ENCODE peak calls at places on chromosomes 16 and 17, in nine cellular contexts. One of them, this sample, is unnamed.

GRCh38 chr17:16880121-16880842 is 91.6 kb downstream of the TNFRSF13B start:
- DNase-seq in keratinocyte: no peak
- DNase-seq in AG10803: no peak
- DNase-seq in lower lobe of right lung: no peak
- DNase-seq in AG04450: no peak
- DNase-seq in fibroblast of the aortic adventitia: no peak
- DNase-seq in heart left ventricle: no peak
- DNase-seq in HL-60: no peak
- DNase-seq in left ventricle myocardium inferior: no peak
- DNase-seq in this sample: no peak

GRCh38 chr17:74803971-74804370 is 27.8 kb upstream of the NAT9 start:
- DNase-seq in keratinocyte: no peak
- DNase-seq in AG10803: no peak
- DNase-seq in lower lobe of right lung: no peak
- DNase-seq in AG04450: no peak
- DNase-seq in fibroblast of the aortic adventitia: no peak
- DNase-seq in heart left ventricle: no peak
- DNase-seq in HL-60: no peak
- DNase-seq in left ventricle myocardium inferior: no peak
- DNase-seq in this sample: no peak

GRCh38 chr17:32117399-32117798 is 24.9 kb upstream of the RHOT1 start:
- DNase-seq in keratinocyte: no peak
- DNase-seq in AG10803: no peak
- DNase-seq in lower lobe of right lung: no peak
- DNase-seq in AG04450: no peak
- DNase-seq in fibroblast of the aortic adventitia: no peak
- DNase-seq in heart left ventricle: no peak
- DNase-seq in HL-60: no peak
- DNase-seq in left ventricle myocardium inferior: no peak
- DNase-seq in this sample: no peak

GRCh38 chr16:19210175-19210924 is 42.3 kb downstream of the SYT17 start:
- DNase-seq in keratinocyte: no peak
- DNase-seq in AG10803: no peak
- DNase-seq in lower lobe of right lung: no peak
- DNase-seq in AG04450: peak
- DNase-seq in fibroblast of the aortic adventitia: no peak
- DNase-seq in heart left ventricle: no peak
- DNase-seq in HL-60: no peak
- DNase-seq in left ventricle myocardium inferior: no peak
- DNase-seq in this sample: no peak

GRCh38 chr16:85338638-85338982 is 226.3 kb upstream of the CIBAR2 start:
- DNase-seq in keratinocyte: no peak
- DNase-seq in AG10803: no peak
- DNase-seq in lower lobe of right lung: no peak
- DNase-seq in AG04450: no peak
- DNase-seq in fibroblast of the aortic adventitia: no peak
- DNase-seq in heart left ventricle: no peak
- DNase-seq in HL-60: no peak
- DNase-seq in left ventricle myocardium inferior: no peak
- DNase-seq in this sample: no peak

GRCh38 chr16:67562526-67562917 is at the start of gene CTCF:
- DNase-seq in keratinocyte: peak
- DNase-seq in AG10803: peak
- DNase-seq in lower lobe of right lung: peak
- DNase-seq in AG04450: no peak
- DNase-seq in fibroblast of the aortic adventitia: peak
- DNase-seq in heart left ventricle: peak
- DNase-seq in HL-60: peak
- DNase-seq in left ventricle myocardium inferior: peak
- DNase-seq in this sample: peak

GRCh38 chr17:76772842-76773521 is 35.1 kb downstream of the MFSD11 start:
- DNase-seq in keratinocyte: peak
- DNase-seq in AG10803: peak
- DNase-seq in lower lobe of right lung: no peak
- DNase-seq in AG04450: peak
- DNase-seq in fibroblast of the aortic adventitia: peak
- DNase-seq in heart left ventricle: no peak
- DNase-seq in HL-60: no peak
- DNase-seq in left ventricle myocardium inferior: no peak
- DNase-seq in this sample: peak

GRCh38 chr16:50248845-50249244 is 17.5 kb upstream of the ADCY7 start:
- DNase-seq in keratinocyte: no peak
- DNase-seq in AG10803: no peak
- DNase-seq in lower lobe of right lung: no peak
- DNase-seq in AG04450: no peak
- DNase-seq in fibroblast of the aortic adventitia: no peak
- DNase-seq in heart left ventricle: no peak
- DNase-seq in HL-60: no peak
- DNase-seq in left ventricle myocardium inferior: no peak
- DNase-seq in this sample: no peak

GRCh38 chr17:34571428-34572130 is 7.8 kb upstream of the TMEM132E start:
- DNase-seq in keratinocyte: no peak
- DNase-seq in AG10803: no peak
- DNase-seq in lower lobe of right lung: no peak
- DNase-seq in AG04450: no peak
- DNase-seq in fibroblast of the aortic adventitia: no peak
- DNase-seq in heart left ventricle: no peak
- DNase-seq in HL-60: no peak
- DNase-seq in left ventricle myocardium inferior: no peak
- DNase-seq in this sample: no peak

GRCh38 chr16:1194665-1195392 is 30.2 kb downstream of the TPSG1 start:
- DNase-seq in keratinocyte: no peak
- DNase-seq in AG10803: no peak
- DNase-seq in lower lobe of right lung: no peak
- DNase-seq in AG04450: no peak
- DNase-seq in fibroblast of the aortic adventitia: no peak
- DNase-seq in heart left ventricle: no peak
- DNase-seq in HL-60: no peak
- DNase-seq in left ventricle myocardium inferior: no peak
- DNase-seq in this sample: no peak

GRCh38 chr17:63460018-63460417 is 13.9 kb upstream of the CYB561 start:
- DNase-seq in keratinocyte: no peak
- DNase-seq in AG10803: no peak
- DNase-seq in lower lobe of right lung: no peak
- DNase-seq in AG04450: no peak
- DNase-seq in fibroblast of the aortic adventitia: no peak
- DNase-seq in heart left ventricle: no peak
- DNase-seq in HL-60: no peak
- DNase-seq in left ventricle myocardium inferior: no peak
- DNase-seq in this sample: no peak

GRCh38 chr17:61482467-61482866 is 30.2 kb downstream of the TBX4 start:
- DNase-seq in keratinocyte: no peak
- DNase-seq in AG10803: no peak
- DNase-seq in lower lobe of right lung: no peak
- DNase-seq in AG04450: no peak
- DNase-seq in fibroblast of the aortic adventitia: no peak
- DNase-seq in heart left ventricle: no peak
- DNase-seq in HL-60: no peak
- DNase-seq in left ventricle myocardium inferior: no peak
- DNase-seq in this sample: no peak

GRCh38 chr17:22507823-22508222 is 815.5 kb downstream of the KCNJ18 start:
- DNase-seq in keratinocyte: no peak
- DNase-seq in AG10803: no peak
- DNase-seq in lower lobe of right lung: no peak
- DNase-seq in AG04450: no peak
- DNase-seq in fibroblast of the aortic adventitia: no peak
- DNase-seq in heart left ventricle: no peak
- DNase-seq in HL-60: peak
- DNase-seq in left ventricle myocardium inferior: no peak
- DNase-seq in this sample: no peak

GRCh38 chr17:59607817-59608403 is 11.8 kb upstream of the CLTC start:
- DNase-seq in keratinocyte: no peak
- DNase-seq in AG10803: no peak
- DNase-seq in lower lobe of right lung: no peak
- DNase-seq in AG04450: no peak
- DNase-seq in fibroblast of the aortic adventitia: no peak
- DNase-seq in heart left ventricle: no peak
- DNase-seq in HL-60: peak
- DNase-seq in left ventricle myocardium inferior: no peak
- DNase-seq in this sample: no peak

DNA sequence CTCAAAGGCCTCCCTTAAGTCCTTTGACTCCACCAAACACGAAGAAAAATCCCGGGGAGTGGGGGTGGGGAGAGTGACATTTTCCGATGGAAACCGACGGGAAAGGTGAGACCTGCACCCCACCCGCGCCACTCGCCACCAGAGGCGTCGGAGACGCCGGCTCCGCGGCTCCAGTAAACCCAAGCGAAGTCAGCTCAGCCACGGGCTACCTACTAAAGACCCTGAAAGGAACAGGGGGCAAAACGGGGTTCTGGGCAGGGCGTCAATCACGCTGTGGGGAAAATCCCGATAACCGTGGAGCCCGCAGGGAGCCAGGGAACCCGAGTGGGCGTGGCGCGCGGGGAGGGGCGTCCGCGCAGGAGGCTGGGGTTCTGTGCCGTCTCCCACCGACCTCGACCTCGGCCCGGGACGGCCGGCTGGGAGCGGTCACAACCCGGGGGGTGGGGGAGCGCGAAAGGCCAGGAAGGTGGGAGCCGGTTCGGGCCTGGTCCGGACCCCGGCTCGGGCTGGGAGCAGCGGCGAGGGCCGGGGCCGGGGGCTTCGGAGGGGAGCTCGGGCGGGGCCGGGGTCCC is 565 bp downstream of the WDR45B start:
- DNase-seq in keratinocyte: no peak
- DNase-seq in AG10803: no peak
- DNase-seq in lower lobe of right lung: no peak
- DNase-seq in AG04450: no peak
- DNase-seq in fibroblast of the aortic adventitia: no peak
- DNase-seq in heart left ventricle: no peak
- DNase-seq in HL-60: no peak
- DNase-seq in left ventricle myocardium inferior: no peak
- DNase-seq in this sample: no peak
- TF ChIP-seq CTCF in keratinocyte: no peak
- TF ChIP-seq CTCF in AG10803: peak
- TF ChIP-seq CTCF in lower lobe of right lung: no peak
- TF ChIP-seq CTCF in AG04450: peak
- TF ChIP-seq CTCF in fibroblast of the aortic adventitia: peak
- TF ChIP-seq CTCF in heart left ventricle: peak
- TF ChIP-seq CTCF in HL-60: no peak
- TF ChIP-seq CTCF in left ventricle myocardium inferior: no peak
- TF ChIP-seq CTCF in this sample: no peak

DNA sequence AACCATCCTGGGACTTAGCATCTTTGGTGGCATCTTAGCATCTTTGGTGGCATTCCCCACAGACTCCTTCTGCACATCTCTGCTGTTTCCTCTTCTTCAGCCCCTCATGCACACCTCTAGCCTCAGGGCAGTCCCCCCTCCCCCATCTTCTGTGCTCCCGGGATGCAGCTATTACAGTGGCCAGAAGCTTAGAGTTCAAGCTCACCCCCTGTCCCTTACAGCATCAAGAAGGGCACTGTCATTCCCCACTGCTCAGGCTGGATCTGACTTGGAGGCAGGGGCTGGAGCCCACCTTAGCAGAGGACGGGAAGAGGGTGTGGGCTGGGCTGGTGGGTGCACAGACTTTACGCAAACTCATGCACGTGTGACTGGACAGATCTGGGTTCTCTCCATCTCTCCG is 650 bp downstream of the EPN3 start:
- DNase-seq in keratinocyte: no peak
- DNase-seq in AG10803: no peak
- DNase-seq in lower lobe of right lung: no peak
- DNase-seq in AG04450: no peak
- DNase-seq in fibroblast of the aortic adventitia: no peak
- DNase-seq in heart left ventricle: no peak
- DNase-seq in HL-60: no peak
- DNase-seq in left ventricle myocardium inferior: no peak
- DNase-seq in this sample: no peak
- H3K4me3 ChIP-seq in keratinocyte: peak
- H3K4me3 ChIP-seq in AG10803: no peak
- H3K4me3 ChIP-seq in lower lobe of right lung: no peak
- H3K4me3 ChIP-seq in AG04450: no peak
- H3K4me3 ChIP-seq in fibroblast of the aortic adventitia: no peak
- H3K4me3 ChIP-seq in heart left ventricle: peak
- H3K4me3 ChIP-seq in HL-60: no peak
- H3K4me3 ChIP-seq in left ventricle myocardium inferior: peak
- H3K4me3 ChIP-seq in this sample: no peak

DNA sequence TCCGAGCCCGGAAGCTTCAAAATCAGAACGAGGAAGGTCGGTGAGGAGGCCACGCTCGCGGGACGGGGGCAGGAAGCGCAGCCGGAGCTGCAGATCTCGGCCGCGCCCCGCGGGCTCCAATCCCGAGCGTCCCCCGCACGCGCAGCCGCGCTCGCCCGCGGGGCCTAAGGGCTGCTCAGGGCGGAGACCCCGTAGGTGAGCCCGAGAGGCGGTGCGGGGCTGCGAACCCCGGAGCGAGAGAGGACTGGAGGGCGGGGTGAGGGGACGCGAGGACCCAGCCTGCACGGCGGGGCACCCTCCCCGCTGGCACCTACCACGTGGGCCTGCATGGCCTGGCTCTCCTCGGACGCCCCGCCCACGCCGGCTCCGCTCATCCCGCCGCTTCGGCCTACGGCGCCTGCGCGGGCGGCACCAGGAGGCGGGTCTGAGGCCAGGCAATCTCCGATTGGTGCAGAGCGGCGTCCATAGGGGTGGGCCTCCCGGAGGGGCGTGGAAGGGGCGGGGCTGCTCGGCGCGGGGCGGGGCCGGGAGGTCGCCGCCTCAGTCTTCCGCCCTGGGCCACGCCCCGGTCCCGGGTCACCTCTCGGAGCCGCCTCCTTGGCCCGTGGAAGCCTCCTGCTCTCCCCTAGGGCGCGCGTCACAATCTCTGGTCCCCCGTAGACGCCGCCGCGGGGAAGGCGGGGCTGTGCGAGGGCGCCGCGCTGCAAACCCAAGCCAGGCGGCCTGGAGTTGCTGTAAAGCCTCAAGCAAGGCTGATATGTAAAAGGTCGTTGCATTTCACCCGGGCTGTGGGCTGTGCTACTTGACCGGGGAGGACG is 27.8 kb upstream of the METRNL start:
- DNase-seq in keratinocyte: peak
- DNase-seq in AG10803: peak
- DNase-seq in lower lobe of right lung: peak
- DNase-seq in AG04450: peak
- DNase-seq in fibroblast of the aortic adventitia: peak
- DNase-seq in heart left ventricle: peak
- DNase-seq in HL-60: peak
- DNase-seq in left ventricle myocardium inferior: peak
- DNase-seq in this sample: peak
- TF ChIP-seq CTCF in keratinocyte: no peak
- TF ChIP-seq CTCF in AG10803: no peak
- TF ChIP-seq CTCF in lower lobe of right lung: no peak
- TF ChIP-seq CTCF in AG04450: no peak
- TF ChIP-seq CTCF in fibroblast of the aortic adventitia: no peak
- TF ChIP-seq CTCF in heart left ventricle: no peak
- TF ChIP-seq CTCF in HL-60: no peak
- TF ChIP-seq CTCF in left ventricle myocardium inferior: peak
- TF ChIP-seq CTCF in this sample: no peak

DNA sequence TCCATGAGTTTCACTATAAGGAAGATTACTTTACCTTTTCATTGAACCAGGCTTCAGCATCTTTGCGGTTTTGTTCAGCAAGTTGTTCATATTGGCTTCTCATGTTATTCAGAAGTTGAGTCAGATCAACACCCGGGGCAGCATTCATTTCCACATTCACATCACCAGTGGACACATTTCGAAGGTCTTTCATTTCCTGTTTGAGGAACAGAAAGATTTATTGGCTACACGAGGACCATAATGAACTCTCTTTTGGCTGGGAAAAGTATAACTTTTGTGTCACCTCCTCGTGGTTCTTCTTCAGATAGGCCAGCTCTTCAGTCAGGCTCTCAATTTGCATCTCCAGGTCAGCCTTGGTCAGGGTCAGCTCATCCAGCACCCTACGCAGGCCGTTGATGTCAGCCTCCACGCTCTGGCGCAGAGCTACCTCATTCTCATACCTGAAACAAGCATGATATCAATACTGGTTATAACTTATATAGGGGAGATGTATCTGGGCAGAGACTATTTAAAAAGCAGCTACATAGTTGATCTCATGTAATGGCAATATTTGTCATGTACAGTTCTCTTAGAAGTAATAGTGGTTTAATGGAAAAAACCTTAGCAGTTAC is 2.1 kb downstream of the KRT10 start:
- DNase-seq in keratinocyte: no peak
- DNase-seq in AG10803: no peak
- DNase-seq in lower lobe of right lung: no peak
- DNase-seq in AG04450: no peak
- DNase-seq in fibroblast of the aortic adventitia: no peak
- DNase-seq in heart left ventricle: no peak
- DNase-seq in HL-60: no peak
- DNase-seq in left ventricle myocardium inferior: no peak
- DNase-seq in this sample: no peak
- H3K4me3 ChIP-seq in keratinocyte: peak
- H3K4me3 ChIP-seq in AG10803: no peak
- H3K4me3 ChIP-seq in lower lobe of right lung: no peak
- H3K4me3 ChIP-seq in AG04450: no peak
- H3K4me3 ChIP-seq in fibroblast of the aortic adventitia: no peak
- H3K4me3 ChIP-seq in heart left ventricle: no peak
- H3K4me3 ChIP-seq in HL-60: no peak
- H3K4me3 ChIP-seq in left ventricle myocardium inferior: peak
- H3K4me3 ChIP-seq in this sample: no peak

This sample was measured in foreskin fibroblast.